ENCODE peak calls at places on chromosome 6, in seven cellular contexts. One of them, this sample, is unnamed.

GRCh38 chr6:34791842-34792604 is at the start of gene BLTP3A:
- DNase-seq in cardiac muscle cell: peak; percentile 92
- DNase-seq in neural progenitor cell: peak; percentile 93
- DNase-seq in breast epithelium: no peak
- DNase-seq in stomach: peak; percentile 65
- DNase-seq in gastrocnemius medialis: peak; percentile 41
- DNase-seq in AG04450: no peak
- DNase-seq in this sample: peak; percentile 31

GRCh38 chr6:81834141-81834621 is 81.7 kb upstream of the TENT5A start:
- DNase-seq in cardiac muscle cell: no peak
- DNase-seq in neural progenitor cell: no peak
- DNase-seq in breast epithelium: no peak
- DNase-seq in stomach: peak; percentile 41
- DNase-seq in gastrocnemius medialis: no peak
- DNase-seq in AG04450: peak; percentile 8
- DNase-seq in this sample: no peak

GRCh38 chr6:23414204-23414501 is 711.9 kb upstream of the NRSN1 start:
- DNase-seq in cardiac muscle cell: peak; percentile 29
- DNase-seq in neural progenitor cell: no peak
- DNase-seq in breast epithelium: no peak
- DNase-seq in stomach: no peak
- DNase-seq in gastrocnemius medialis: no peak
- DNase-seq in AG04450: peak; percentile 74
- DNase-seq in this sample: no peak

GRCh38 chr6:164982389-164982788 is 327.0 kb downstream of the C6orf118 start:
- DNase-seq in cardiac muscle cell: no peak
- DNase-seq in neural progenitor cell: no peak
- DNase-seq in breast epithelium: no peak
- DNase-seq in stomach: no peak
- DNase-seq in gastrocnemius medialis: no peak
- DNase-seq in AG04450: no peak
- DNase-seq in this sample: no peak

GRCh38 chr6:1554881-1555569 is 54.7 kb upstream of the FOXC1 start:
- DNase-seq in cardiac muscle cell: peak; percentile 47
- DNase-seq in neural progenitor cell: peak; percentile 78
- DNase-seq in breast epithelium: peak; percentile 47
- DNase-seq in stomach: peak; percentile 63
- DNase-seq in gastrocnemius medialis: peak; percentile 49
- DNase-seq in AG04450: no peak
- DNase-seq in this sample: peak; percentile 63

GRCh38 chr6:87618531-87618930 is 28.6 kb downstream of the ORC3 start:
- DNase-seq in cardiac muscle cell: no peak
- DNase-seq in neural progenitor cell: no peak
- DNase-seq in breast epithelium: no peak
- DNase-seq in stomach: no peak
- DNase-seq in gastrocnemius medialis: no peak
- DNase-seq in AG04450: no peak
- DNase-seq in this sample: no peak

GRCh38 chr6:31070711-31071197 is 41.6 kb downstream of the C6orf15 start:
- DNase-seq in cardiac muscle cell: peak; percentile 85
- DNase-seq in neural progenitor cell: peak; percentile 89
- DNase-seq in breast epithelium: peak; percentile 53
- DNase-seq in stomach: peak; percentile 41
- DNase-seq in gastrocnemius medialis: no peak
- DNase-seq in AG04450: peak; percentile 60
- DNase-seq in this sample: no peak

GRCh38 chr6:4491501-4492260 is 284.5 kb upstream of the CDYL start:
- DNase-seq in cardiac muscle cell: no peak
- DNase-seq in neural progenitor cell: no peak
- DNase-seq in breast epithelium: no peak
- DNase-seq in stomach: no peak
- DNase-seq in gastrocnemius medialis: no peak
- DNase-seq in AG04450: no peak
- DNase-seq in this sample: no peak

GRCh38 chr6:16754864-16755263 is 6.4 kb downstream of the ATXN1 start:
- DNase-seq in cardiac muscle cell: no peak
- DNase-seq in neural progenitor cell: no peak
- DNase-seq in breast epithelium: no peak
- DNase-seq in stomach: no peak
- DNase-seq in gastrocnemius medialis: no peak
- DNase-seq in AG04450: no peak
- DNase-seq in this sample: no peak

GRCh38 chr6:166683477-166683876 is 56.4 kb upstream of the RPS6KA2 start:
- DNase-seq in cardiac muscle cell: no peak
- DNase-seq in neural progenitor cell: no peak
- DNase-seq in breast epithelium: no peak
- DNase-seq in stomach: no peak
- DNase-seq in gastrocnemius medialis: no peak
- DNase-seq in AG04450: no peak
- DNase-seq in this sample: no peak

GRCh38 chr6:32692019-32692418 is 25.6 kb upstream of the HLA-DQB1 start:
- DNase-seq in cardiac muscle cell: peak; percentile 19
- DNase-seq in neural progenitor cell: peak; percentile 64
- DNase-seq in breast epithelium: no peak
- DNase-seq in stomach: peak; percentile 43
- DNase-seq in gastrocnemius medialis: no peak
- DNase-seq in AG04450: no peak
- DNase-seq in this sample: no peak

GRCh38 chr6:118263929-118264486 is 284.1 kb upstream of the PLN start:
- DNase-seq in cardiac muscle cell: peak; percentile 58
- DNase-seq in neural progenitor cell: peak; percentile 44
- DNase-seq in breast epithelium: no peak
- DNase-seq in stomach: no peak
- DNase-seq in gastrocnemius medialis: no peak
- DNase-seq in AG04450: no peak
- DNase-seq in this sample: no peak

GRCh38 chr6:6006428-6007310 is at the start of gene NRN1:
- DNase-seq in cardiac muscle cell: no peak
- DNase-seq in neural progenitor cell: peak; percentile 52
- DNase-seq in breast epithelium: no peak
- DNase-seq in stomach: no peak
- DNase-seq in gastrocnemius medialis: no peak
- DNase-seq in AG04450: no peak
- DNase-seq in this sample: no peak

GRCh38 chr6:131443514-131443913 is 129.5 kb upstream of the ARG1 start:
- DNase-seq in cardiac muscle cell: no peak
- DNase-seq in neural progenitor cell: no peak
- DNase-seq in breast epithelium: no peak
- DNase-seq in stomach: no peak
- DNase-seq in gastrocnemius medialis: no peak
- DNase-seq in AG04450: no peak
- DNase-seq in this sample: no peak

GRCh38 chr6:15960740-15961629 is 167.9 kb upstream of the MYLIP start:
- DNase-seq in cardiac muscle cell: no peak
- DNase-seq in neural progenitor cell: no peak
- DNase-seq in breast epithelium: no peak
- DNase-seq in stomach: no peak
- DNase-seq in gastrocnemius medialis: no peak
- DNase-seq in AG04450: no peak
- DNase-seq in this sample: no peak

GRCh38 chr6:99514089-99514488 is 1.1 kb downstream of the USP45 start:
- DNase-seq in cardiac muscle cell: no peak
- DNase-seq in neural progenitor cell: peak; percentile 9
- DNase-seq in breast epithelium: no peak
- DNase-seq in stomach: no peak
- DNase-seq in gastrocnemius medialis: no peak
- DNase-seq in AG04450: no peak
- DNase-seq in this sample: no peak

GRCh38 chr6:108152446-108152845 is 13.4 kb upstream of the NR2E1 start:
- DNase-seq in cardiac muscle cell: no peak
- DNase-seq in neural progenitor cell: no peak
- DNase-seq in breast epithelium: no peak
- DNase-seq in stomach: no peak
- DNase-seq in gastrocnemius medialis: no peak
- DNase-seq in AG04450: no peak
- DNase-seq in this sample: no peak
- H3K27me3 ChIP-seq in cardiac muscle cell: peaks cover 99% of the 10 kb centered on the region
- H3K27me3 ChIP-seq in neural progenitor cell: peaks cover 99% of the 10 kb centered on the region
- H3K27me3 ChIP-seq in breast epithelium: peaks cover 66% of the 10 kb centered on the region
- H3K27me3 ChIP-seq in stomach: peaks cover 99% of the 10 kb centered on the region
- H3K27me3 ChIP-seq in gastrocnemius medialis: peaks cover 65% of the 10 kb centered on the region
- H3K27me3 ChIP-seq in AG04450: peaks cover 36% of the 10 kb centered on the region
- H3K27me3 ChIP-seq in this sample: no peaks in the 10 kb centered on the region

GRCh38 chr6:14144678-14145113 is 27.1 kb downstream of the CD83 start:
- DNase-seq in cardiac muscle cell: peak; percentile 75
- DNase-seq in neural progenitor cell: peak; percentile 88
- DNase-seq in breast epithelium: no peak
- DNase-seq in stomach: peak; percentile 50
- DNase-seq in gastrocnemius medialis: peak; percentile 24
- DNase-seq in AG04450: peak; percentile 27
- DNase-seq in this sample: no peak
- TF ChIP-seq CTCF in cardiac muscle cell: peak; percentile 94
- TF ChIP-seq CTCF in neural progenitor cell: peak; percentile 95
- TF ChIP-seq CTCF in breast epithelium: peak; percentile 63
- TF ChIP-seq CTCF in stomach: peak; percentile 91
- TF ChIP-seq CTCF in gastrocnemius medialis: peak; percentile 58
- TF ChIP-seq CTCF in AG04450: peak; percentile 91
- TF ChIP-seq CTCF in this sample: peak; percentile 88

DNA sequence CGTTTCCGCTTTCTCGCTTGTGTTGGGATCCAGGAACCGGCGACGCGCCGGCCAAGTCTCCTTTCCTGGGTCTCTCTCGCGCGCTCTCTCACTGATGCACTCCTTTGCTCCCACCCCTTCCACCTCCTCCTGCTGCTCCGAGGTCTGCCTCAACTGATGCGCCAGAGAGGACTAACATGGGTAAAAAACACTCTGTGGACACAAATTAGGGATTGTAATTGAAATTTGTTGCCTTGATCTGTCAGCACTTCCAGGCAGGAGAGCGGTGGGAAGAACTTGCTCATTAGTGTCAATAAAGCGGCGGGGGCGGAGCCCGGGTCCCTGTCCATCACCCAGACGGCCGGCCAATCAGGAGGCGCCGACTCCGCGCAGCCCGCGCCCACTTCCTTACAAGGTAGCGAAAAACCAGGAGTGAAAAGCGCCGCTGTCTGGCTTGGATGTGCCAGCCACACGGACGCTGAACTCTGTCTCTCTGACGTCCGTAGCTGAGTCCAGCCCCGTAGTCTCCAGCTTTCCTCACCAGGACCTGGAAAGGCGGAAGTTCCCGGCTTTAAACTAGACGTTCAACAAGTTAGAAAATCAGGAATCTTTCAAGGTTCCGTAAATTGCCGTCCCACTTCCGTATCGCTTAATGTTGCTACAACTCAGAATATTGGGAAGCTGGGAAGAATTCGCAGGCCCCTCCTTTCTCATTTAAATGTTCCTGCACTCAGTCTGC is at the start of gene TBX18:
- DNase-seq in cardiac muscle cell: peak; percentile 94
- DNase-seq in neural progenitor cell: peak; percentile 98
- DNase-seq in breast epithelium: peak; percentile 74
- DNase-seq in stomach: peak; percentile 39
- DNase-seq in gastrocnemius medialis: peak; percentile 77
- DNase-seq in AG04450: peak; percentile 53
- DNase-seq in this sample: peak; percentile 98
- H3K27me3 ChIP-seq in cardiac muscle cell: peaks cover 100% of the 10 kb centered on the region
- H3K27me3 ChIP-seq in neural progenitor cell: peaks cover 100% of the 10 kb centered on the region
- H3K27me3 ChIP-seq in breast epithelium: peaks cover 85% of the 10 kb centered on the region
- H3K27me3 ChIP-seq in stomach: peaks cover 100% of the 10 kb centered on the region
- H3K27me3 ChIP-seq in gastrocnemius medialis: peaks cover 72% of the 10 kb centered on the region
- H3K27me3 ChIP-seq in AG04450: peaks cover 68% of the 10 kb centered on the region
- H3K27me3 ChIP-seq in this sample: peaks cover 93% of the 10 kb centered on the region

DNA sequence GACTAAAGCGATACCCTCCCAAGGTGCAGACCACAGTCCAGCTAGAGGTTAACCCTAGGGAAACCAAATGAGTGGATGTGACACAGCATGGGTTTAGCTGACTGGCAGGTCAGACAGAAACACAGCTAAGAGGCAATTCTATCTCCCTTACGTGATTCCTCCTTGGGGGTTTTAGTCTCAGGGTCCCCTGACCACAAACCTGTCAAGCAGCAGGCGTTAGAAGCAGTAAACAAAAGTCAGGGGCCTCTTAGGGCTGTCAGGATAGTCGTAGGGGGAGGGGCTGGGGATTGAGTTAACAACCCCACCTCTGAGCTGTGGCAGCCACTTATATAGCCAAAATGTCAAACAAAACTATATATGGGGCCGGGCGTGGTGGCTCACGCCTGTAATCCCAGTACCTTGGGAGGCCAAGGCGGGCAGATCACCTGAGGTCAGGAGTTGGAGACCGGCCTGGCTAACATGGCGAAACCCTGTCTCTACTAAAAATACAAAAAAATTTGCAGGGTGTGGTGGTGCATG is 13.6 kb downstream of the KCNK5 start:
- DNase-seq in cardiac muscle cell: no peak
- DNase-seq in neural progenitor cell: no peak
- DNase-seq in breast epithelium: no peak
- DNase-seq in stomach: no peak
- DNase-seq in gastrocnemius medialis: no peak
- DNase-seq in AG04450: no peak
- DNase-seq in this sample: no peak
- TF ChIP-seq CTCF in cardiac muscle cell: no peak
- TF ChIP-seq CTCF in neural progenitor cell: no peak
- TF ChIP-seq CTCF in breast epithelium: no peak
- TF ChIP-seq CTCF in stomach: no peak
- TF ChIP-seq CTCF in gastrocnemius medialis: no peak
- TF ChIP-seq CTCF in AG04450: no peak
- TF ChIP-seq CTCF in this sample: no peak

DNA sequence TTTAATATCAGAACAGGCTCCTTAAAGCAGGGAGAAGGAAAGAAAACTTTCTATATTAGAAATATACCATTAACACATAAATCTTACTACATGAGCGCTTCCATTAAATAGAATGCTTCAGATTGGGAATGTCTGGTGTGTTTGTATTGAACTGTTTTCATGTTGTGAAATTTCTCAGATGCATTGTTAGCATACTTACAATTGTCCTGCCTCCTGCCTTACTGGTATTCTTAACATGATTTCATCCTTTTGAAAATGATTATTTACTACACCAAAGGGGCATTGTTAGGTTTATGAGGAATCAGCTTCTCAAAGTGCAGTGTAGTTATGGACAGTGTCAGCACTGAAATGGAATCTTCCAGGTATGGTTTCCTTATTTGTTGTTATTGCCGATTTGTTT is 145.6 kb downstream of the MTFR2 start:
- DNase-seq in cardiac muscle cell: no peak
- DNase-seq in neural progenitor cell: no peak
- DNase-seq in breast epithelium: no peak
- DNase-seq in stomach: no peak
- DNase-seq in gastrocnemius medialis: no peak
- DNase-seq in AG04450: no peak
- DNase-seq in this sample: no peak
- H3K27me3 ChIP-seq in cardiac muscle cell: no peaks in the 10 kb centered on the region
- H3K27me3 ChIP-seq in neural progenitor cell: no peaks in the 10 kb centered on the region
- H3K27me3 ChIP-seq in breast epithelium: no peaks in the 10 kb centered on the region
- H3K27me3 ChIP-seq in stomach: no peaks in the 10 kb centered on the region
- H3K27me3 ChIP-seq in gastrocnemius medialis: no peaks in the 10 kb centered on the region
- H3K27me3 ChIP-seq in AG04450: no peaks in the 10 kb centered on the region
- H3K27me3 ChIP-seq in this sample: no peaks in the 10 kb centered on the region

GRCh38 chr6:148716811-148717210 is 30.0 kb upstream of the UST start:
- DNase-seq in cardiac muscle cell: no peak
- DNase-seq in neural progenitor cell: no peak
- DNase-seq in breast epithelium: no peak
- DNase-seq in stomach: no peak
- DNase-seq in gastrocnemius medialis: no peak
- DNase-seq in AG04450: no peak
- DNase-seq in this sample: no peak
- TF ChIP-seq CTCF in cardiac muscle cell: no peak
- TF ChIP-seq CTCF in neural progenitor cell: no peak
- TF ChIP-seq CTCF in breast epithelium: no peak
- TF ChIP-seq CTCF in stomach: no peak
- TF ChIP-seq CTCF in gastrocnemius medialis: no peak
- TF ChIP-seq CTCF in AG04450: no peak
- TF ChIP-seq CTCF in this sample: no peak

GRCh38 chr6:41379314-41379713 is 43.9 kb downstream of the NCR2 start:
- DNase-seq in cardiac muscle cell: no peak
- DNase-seq in neural progenitor cell: no peak
- DNase-seq in breast epithelium: no peak
- DNase-seq in stomach: no peak
- DNase-seq in gastrocnemius medialis: no peak
- DNase-seq in AG04450: no peak
- DNase-seq in this sample: no peak
- H3K27me3 ChIP-seq in cardiac muscle cell: peaks cover 70% of the 10 kb centered on the region
- H3K27me3 ChIP-seq in neural progenitor cell: peaks cover 100% of the 10 kb centered on the region
- H3K27me3 ChIP-seq in breast epithelium: peaks cover 26% of the 10 kb centered on the region
- H3K27me3 ChIP-seq in stomach: peaks cover 39% of the 10 kb centered on the region
- H3K27me3 ChIP-seq in gastrocnemius medialis: peaks cover 34% of the 10 kb centered on the region
- H3K27me3 ChIP-seq in AG04450: peaks cover 61% of the 10 kb centered on the region
- H3K27me3 ChIP-seq in this sample: peaks cover 37% of the 10 kb centered on the region